ENCODE peak calls at places on chromosome 4, in nine cellular contexts. One of them, this sample, is unnamed.

GRCh38 chr4:112142152-112142551 is 3.1 kb upstream of the FAM241A start:
- DNase-seq in HCT116: no peak
- DNase-seq in SW 1271: no peak
- DNase-seq in RWPE2: no peak
- DNase-seq in AG09309: no peak
- DNase-seq in H7: no peak
- DNase-seq in MV-4-11: no peak
- DNase-seq in WTC11: no peak
- DNase-seq in Daoy: no peak
- DNase-seq in this sample: no peak

GRCh38 chr4:931194-931959 is 739 bp downstream of the GAK start:
- DNase-seq in RWPE2: no peak
- DNase-seq in MV-4-11: peak; percentile 9
- DNase-seq in AG09309: peak; percentile 43
- DNase-seq in SW 1271: no peak
- DNase-seq in WTC11: no peak
- DNase-seq in HCT116: no peak
- DNase-seq in H7: no peak
- DNase-seq in Daoy: peak; percentile 11
- DNase-seq in this sample: peak; percentile 58

GRCh38 chr4:85603437-85604336 is 128.7 kb downstream of the ARHGAP24 start:
- DNase-seq in SW 1271: no peak
- DNase-seq in MV-4-11: no peak
- DNase-seq in AG09309: no peak
- DNase-seq in WTC11: no peak
- DNase-seq in H7: no peak
- DNase-seq in RWPE2: no peak
- DNase-seq in Daoy: no peak
- DNase-seq in HCT116: no peak
- DNase-seq in this sample: no peak

GRCh38 chr4:150136036-150136435 is 57.8 kb downstream of the DCLK2 start:
- DNase-seq in H7: no peak
- DNase-seq in SW 1271: peak; percentile 40
- DNase-seq in AG09309: no peak
- DNase-seq in RWPE2: no peak
- DNase-seq in HCT116: no peak
- DNase-seq in Daoy: no peak
- DNase-seq in WTC11: no peak
- DNase-seq in MV-4-11: no peak
- DNase-seq in this sample: no peak

GRCh38 chr4:11765849-11766453 is 337.3 kb upstream of the HS3ST1 start:
- DNase-seq in WTC11: peak; percentile 12
- DNase-seq in RWPE2: no peak
- DNase-seq in SW 1271: peak; percentile 29
- DNase-seq in MV-4-11: peak; percentile 15
- DNase-seq in HCT116: peak; percentile 57
- DNase-seq in AG09309: no peak
- DNase-seq in H7: peak; percentile 47
- DNase-seq in Daoy: no peak
- DNase-seq in this sample: peak; percentile 28

GRCh38 chr4:184755278-184755677 is 21.4 kb upstream of the CENPU start:
- DNase-seq in Daoy: peak; percentile 30
- DNase-seq in SW 1271: no peak
- DNase-seq in HCT116: no peak
- DNase-seq in H7: no peak
- DNase-seq in MV-4-11: no peak
- DNase-seq in WTC11: no peak
- DNase-seq in AG09309: no peak
- DNase-seq in RWPE2: no peak
- DNase-seq in this sample: no peak

GRCh38 chr4:112853662-112854256 is 195.7 kb upstream of the ANK2 start:
- DNase-seq in WTC11: no peak
- DNase-seq in SW 1271: no peak
- DNase-seq in MV-4-11: no peak
- DNase-seq in HCT116: no peak
- DNase-seq in Daoy: no peak
- DNase-seq in H7: no peak
- DNase-seq in AG09309: no peak
- DNase-seq in RWPE2: no peak
- DNase-seq in this sample: no peak

GRCh38 chr4:83217721-83218522 is 66.7 kb downstream of the COQ2 start:
- DNase-seq in SW 1271: no peak
- DNase-seq in RWPE2: no peak
- DNase-seq in HCT116: no peak
- DNase-seq in AG09309: no peak
- DNase-seq in Daoy: peak; percentile 3
- DNase-seq in WTC11: no peak
- DNase-seq in H7: no peak
- DNase-seq in MV-4-11: peak; percentile 91
- DNase-seq in this sample: peak; percentile 51

GRCh38 chr4:2924765-2925301 is 38.4 kb downstream of the NOP14 start:
- DNase-seq in RWPE2: no peak
- DNase-seq in HCT116: no peak
- DNase-seq in H7: no peak
- DNase-seq in Daoy: no peak
- DNase-seq in SW 1271: no peak
- DNase-seq in MV-4-11: no peak
- DNase-seq in AG09309: no peak
- DNase-seq in WTC11: no peak
- DNase-seq in this sample: no peak

GRCh38 chr4:2259541-2260267 is 2.2 kb downstream of the MXD4 start:
- DNase-seq in RWPE2: peak; percentile 46
- DNase-seq in WTC11: peak; percentile 9
- DNase-seq in SW 1271: no peak
- DNase-seq in Daoy: no peak
- DNase-seq in H7: no peak
- DNase-seq in AG09309: no peak
- DNase-seq in HCT116: no peak
- DNase-seq in MV-4-11: no peak
- DNase-seq in this sample: no peak

GRCh38 chr4:165502919-165503907 is 124.4 kb downstream of the CPE start:
- DNase-seq in HCT116: peak; percentile 4
- DNase-seq in SW 1271: no peak
- DNase-seq in Daoy: peak; percentile 15
- DNase-seq in H7: no peak
- DNase-seq in RWPE2: no peak
- DNase-seq in MV-4-11: no peak
- DNase-seq in WTC11: no peak
- DNase-seq in AG09309: no peak
- DNase-seq in this sample: no peak

GRCh38 chr4:70225824-70226223 is at the start of gene FDCSP:
- DNase-seq in MV-4-11: no peak
- DNase-seq in H7: no peak
- DNase-seq in AG09309: no peak
- DNase-seq in WTC11: no peak
- DNase-seq in HCT116: no peak
- DNase-seq in SW 1271: no peak
- DNase-seq in RWPE2: no peak
- DNase-seq in Daoy: no peak
- DNase-seq in this sample: no peak

GRCh38 chr4:160238790-160239189 is 1135.9 kb downstream of the RAPGEF2 start:
- DNase-seq in Daoy: no peak
- DNase-seq in H7: no peak
- DNase-seq in RWPE2: no peak
- DNase-seq in AG09309: no peak
- DNase-seq in WTC11: no peak
- DNase-seq in MV-4-11: no peak
- DNase-seq in SW 1271: no peak
- DNase-seq in HCT116: no peak
- DNase-seq in this sample: no peak

GRCh38 chr4:183554346-183554686 is 49.5 kb downstream of the ING2 start:
- DNase-seq in AG09309: no peak
- DNase-seq in MV-4-11: no peak
- DNase-seq in SW 1271: no peak
- DNase-seq in Daoy: no peak
- DNase-seq in HCT116: no peak
- DNase-seq in H7: no peak
- DNase-seq in WTC11: no peak
- DNase-seq in RWPE2: no peak
- DNase-seq in this sample: no peak

GRCh38 chr4:52016985-52017384 is 3.2 kb downstream of the LRRC66 start:
- DNase-seq in Daoy: no peak
- DNase-seq in AG09309: no peak
- DNase-seq in WTC11: no peak
- DNase-seq in HCT116: no peak
- DNase-seq in SW 1271: no peak
- DNase-seq in RWPE2: no peak
- DNase-seq in MV-4-11: no peak
- DNase-seq in H7: no peak
- DNase-seq in this sample: peak; percentile 24

GRCh38 chr4:82500106-82500738 is 61.6 kb downstream of the TMEM150C start:
- DNase-seq in RWPE2: no peak
- DNase-seq in H7: no peak
- DNase-seq in SW 1271: no peak
- DNase-seq in Daoy: no peak
- DNase-seq in HCT116: no peak
- DNase-seq in MV-4-11: no peak
- DNase-seq in WTC11: no peak
- DNase-seq in AG09309: peak; percentile 51
- DNase-seq in this sample: no peak

GRCh38 chr4:122458625-122459024 is 2.1 kb upstream of the IL2 start:
- DNase-seq in Daoy: peak; percentile 16
- DNase-seq in MV-4-11: peak; percentile 70
- DNase-seq in HCT116: no peak
- DNase-seq in H7: no peak
- DNase-seq in WTC11: no peak
- DNase-seq in SW 1271: no peak
- DNase-seq in AG09309: no peak
- DNase-seq in RWPE2: no peak
- DNase-seq in this sample: no peak

GRCh38 chr4:29046166-29046565 is 1674.0 kb upstream of the PCDH7 start:
- DNase-seq in AG09309: no peak
- DNase-seq in Daoy: no peak
- DNase-seq in H7: no peak
- DNase-seq in SW 1271: no peak
- DNase-seq in MV-4-11: no peak
- DNase-seq in RWPE2: no peak
- DNase-seq in WTC11: no peak
- DNase-seq in HCT116: no peak
- DNase-seq in this sample: no peak

GRCh38 chr4:108337923-108338322 is 169.2 kb upstream of the LEF1 start:
- DNase-seq in SW 1271: no peak
- DNase-seq in HCT116: no peak
- DNase-seq in AG09309: no peak
- DNase-seq in MV-4-11: no peak
- DNase-seq in RWPE2: no peak
- DNase-seq in H7: no peak
- DNase-seq in WTC11: no peak
- DNase-seq in Daoy: peak; percentile 8
- DNase-seq in this sample: no peak

This sample was measured in colonic mucosa.